ENCODE peak calls at places on chromosomes 11 and 22, in five cellular contexts. One of them, this sample, is unnamed.
A peak's percentile ranks its signal among the peaks of the same experiment; 100 is the strongest.

GRCh38 chr11:28089378-28089777 is 18.6 kb downstream of the KIF18A start:
- DNase-seq in mesendoderm: no peak
- DNase-seq in fibroblast of pulmonary artery: peak; percentile 35
- DNase-seq in naive thymus-derived CD4-positive, alpha-beta T cell: no peak
- DNase-seq in pancreas: no peak
- DNase-seq in this sample: no peak

GRCh38 chr22:46376908-46377565 is 41.5 kb downstream of the TRMU start:
- DNase-seq in mesendoderm: no peak
- DNase-seq in fibroblast of pulmonary artery: no peak
- DNase-seq in naive thymus-derived CD4-positive, alpha-beta T cell: no peak
- DNase-seq in pancreas: no peak
- DNase-seq in this sample: no peak

GRCh38 chr11:83284501-83285051 is 1.6 kb downstream of the CCDC90B start:
- DNase-seq in mesendoderm: no peak
- DNase-seq in fibroblast of pulmonary artery: no peak
- DNase-seq in naive thymus-derived CD4-positive, alpha-beta T cell: no peak
- DNase-seq in pancreas: no peak
- DNase-seq in this sample: no peak

GRCh38 chr22:37335819-37336199 is 53.5 kb downstream of the CYTH4 start:
- DNase-seq in mesendoderm: no peak
- DNase-seq in fibroblast of pulmonary artery: no peak
- DNase-seq in naive thymus-derived CD4-positive, alpha-beta T cell: no peak
- DNase-seq in pancreas: no peak
- DNase-seq in this sample: no peak

GRCh38 chr22:25956801-25957200 is 212.5 kb upstream of the SEZ6L start:
- DNase-seq in mesendoderm: no peak
- DNase-seq in fibroblast of pulmonary artery: no peak
- DNase-seq in naive thymus-derived CD4-positive, alpha-beta T cell: no peak
- DNase-seq in pancreas: no peak
- DNase-seq in this sample: no peak

GRCh38 chr11:3006505-3007260 is 14.6 kb upstream of the NAP1L4 start:
- DNase-seq in mesendoderm: peak; percentile 17
- DNase-seq in fibroblast of pulmonary artery: no peak
- DNase-seq in naive thymus-derived CD4-positive, alpha-beta T cell: no peak
- DNase-seq in pancreas: no peak
- DNase-seq in this sample: no peak

GRCh38 chr11:124600924-124601323 is 10.3 kb upstream of the PANX3 start:
- DNase-seq in mesendoderm: no peak
- DNase-seq in fibroblast of pulmonary artery: no peak
- DNase-seq in naive thymus-derived CD4-positive, alpha-beta T cell: no peak
- DNase-seq in pancreas: no peak
- DNase-seq in this sample: no peak

GRCh38 chr22:32674925-32675825 is 126.3 kb upstream of the TIMP3 start:
- DNase-seq in mesendoderm: no peak
- DNase-seq in fibroblast of pulmonary artery: no peak
- DNase-seq in naive thymus-derived CD4-positive, alpha-beta T cell: no peak
- DNase-seq in pancreas: no peak
- DNase-seq in this sample: no peak

GRCh38 chr11:30855383-30856006 is 269.3 kb upstream of the MPPED2 start:
- DNase-seq in mesendoderm: no peak
- DNase-seq in fibroblast of pulmonary artery: peak; percentile 31
- DNase-seq in naive thymus-derived CD4-positive, alpha-beta T cell: no peak
- DNase-seq in pancreas: no peak
- DNase-seq in this sample: no peak

GRCh38 chr11:57134284-57134683 is 47.5 kb upstream of the LRRC55 start:
- DNase-seq in mesendoderm: no peak
- DNase-seq in fibroblast of pulmonary artery: no peak
- DNase-seq in naive thymus-derived CD4-positive, alpha-beta T cell: no peak
- DNase-seq in pancreas: no peak
- DNase-seq in this sample: no peak

GRCh38 chr11:1830500-1831223 is 4.1 kb upstream of the SYT8 start:
- DNase-seq in mesendoderm: no peak
- DNase-seq in fibroblast of pulmonary artery: no peak
- DNase-seq in naive thymus-derived CD4-positive, alpha-beta T cell: no peak
- DNase-seq in pancreas: peak; percentile 88
- DNase-seq in this sample: no peak

GRCh38 chr11:117834838-117835443 is 10.4 kb upstream of the FXYD2 start:
- DNase-seq in mesendoderm: no peak
- DNase-seq in fibroblast of pulmonary artery: no peak
- DNase-seq in naive thymus-derived CD4-positive, alpha-beta T cell: no peak
- DNase-seq in pancreas: no peak
- DNase-seq in this sample: no peak

GRCh38 chr22:36860017-36860416 is 789 bp upstream of the NCF4 start:
- DNase-seq in mesendoderm: no peak
- DNase-seq in fibroblast of pulmonary artery: no peak
- DNase-seq in naive thymus-derived CD4-positive, alpha-beta T cell: no peak
- DNase-seq in pancreas: no peak
- DNase-seq in this sample: no peak

GRCh38 chr11:64864473-64865285 is 13.7 kb downstream of the EHD1 start:
- DNase-seq in mesendoderm: no peak
- DNase-seq in fibroblast of pulmonary artery: peak; percentile 87
- DNase-seq in naive thymus-derived CD4-positive, alpha-beta T cell: no peak
- DNase-seq in pancreas: no peak
- DNase-seq in this sample: peak; percentile 72

GRCh38 chr22:39745789-39746188 is 147.8 kb downstream of the ENTHD1 start:
- DNase-seq in mesendoderm: no peak
- DNase-seq in fibroblast of pulmonary artery: no peak
- DNase-seq in naive thymus-derived CD4-positive, alpha-beta T cell: no peak
- DNase-seq in pancreas: no peak
- DNase-seq in this sample: no peak

GRCh38 chr22:46614070-46614931 is 5.9 kb upstream of the GRAMD4 start:
- DNase-seq in mesendoderm: no peak
- DNase-seq in fibroblast of pulmonary artery: no peak
- DNase-seq in naive thymus-derived CD4-positive, alpha-beta T cell: peak; percentile 91
- DNase-seq in pancreas: no peak
- DNase-seq in this sample: no peak

GRCh38 chr11:58578136-58578634 is 678 bp upstream of the ZFP91 start:
- DNase-seq in mesendoderm: peak; percentile 99
- DNase-seq in fibroblast of pulmonary artery: peak; percentile 100
- DNase-seq in naive thymus-derived CD4-positive, alpha-beta T cell: peak; percentile 98
- DNase-seq in pancreas: peak; percentile 96
- DNase-seq in this sample: peak; percentile 97

GRCh38 chr11:62358273-62358672 is 21.0 kb downstream of the ASRGL1 start:
- DNase-seq in mesendoderm: no peak
- DNase-seq in fibroblast of pulmonary artery: no peak
- DNase-seq in naive thymus-derived CD4-positive, alpha-beta T cell: no peak
- DNase-seq in pancreas: no peak
- DNase-seq in this sample: no peak

GRCh38 chr11:121323208-121323607 is 30.6 kb downstream of the SC5D start:
- DNase-seq in mesendoderm: peak; percentile 51
- DNase-seq in fibroblast of pulmonary artery: no peak
- DNase-seq in naive thymus-derived CD4-positive, alpha-beta T cell: no peak
- DNase-seq in pancreas: no peak
- DNase-seq in this sample: no peak

GRCh38 chr22:23565288-23565941 is 14.7 kb downstream of the IGLL1 start:
- DNase-seq in mesendoderm: peak; percentile 84
- DNase-seq in fibroblast of pulmonary artery: peak; percentile 3
- DNase-seq in naive thymus-derived CD4-positive, alpha-beta T cell: peak; percentile 7
- DNase-seq in pancreas: no peak
- DNase-seq in this sample: no peak
- H3K4me3 ChIP-seq in mesendoderm: no peak overlapping the region
- H3K4me3 ChIP-seq in fibroblast of pulmonary artery: no peak overlapping the region
- H3K4me3 ChIP-seq in naive thymus-derived CD4-positive, alpha-beta T cell: peak overlapping the region; percentile 50
- H3K4me3 ChIP-seq in pancreas: peak overlapping the region; percentile 19
- H3K4me3 ChIP-seq in this sample: no peak overlapping the region

GRCh38 chr11:76785513-76785912 is 2.4 kb downstream of the TSKU start:
- DNase-seq in mesendoderm: peak; percentile 79
- DNase-seq in fibroblast of pulmonary artery: no peak
- DNase-seq in naive thymus-derived CD4-positive, alpha-beta T cell: no peak
- DNase-seq in pancreas: no peak
- DNase-seq in this sample: no peak
- H3K4me3 ChIP-seq in mesendoderm: peak overlapping the region; percentile 24
- H3K4me3 ChIP-seq in fibroblast of pulmonary artery: no peak overlapping the region
- H3K4me3 ChIP-seq in naive thymus-derived CD4-positive, alpha-beta T cell: no peak overlapping the region
- H3K4me3 ChIP-seq in pancreas: no peak overlapping the region
- H3K4me3 ChIP-seq in this sample: no peak overlapping the region

GRCh38 chr11:35330156-35330889 is 89.0 kb downstream of the SLC1A2 start:
- DNase-seq in mesendoderm: peak; percentile 54
- DNase-seq in fibroblast of pulmonary artery: no peak
- DNase-seq in naive thymus-derived CD4-positive, alpha-beta T cell: no peak
- DNase-seq in pancreas: no peak
- DNase-seq in this sample: no peak
- H3K4me3 ChIP-seq in mesendoderm: no peak overlapping the region
- H3K4me3 ChIP-seq in fibroblast of pulmonary artery: no peak overlapping the region
- H3K4me3 ChIP-seq in naive thymus-derived CD4-positive, alpha-beta T cell: no peak overlapping the region
- H3K4me3 ChIP-seq in pancreas: no peak overlapping the region
- H3K4me3 ChIP-seq in this sample: no peak overlapping the region

DNA sequence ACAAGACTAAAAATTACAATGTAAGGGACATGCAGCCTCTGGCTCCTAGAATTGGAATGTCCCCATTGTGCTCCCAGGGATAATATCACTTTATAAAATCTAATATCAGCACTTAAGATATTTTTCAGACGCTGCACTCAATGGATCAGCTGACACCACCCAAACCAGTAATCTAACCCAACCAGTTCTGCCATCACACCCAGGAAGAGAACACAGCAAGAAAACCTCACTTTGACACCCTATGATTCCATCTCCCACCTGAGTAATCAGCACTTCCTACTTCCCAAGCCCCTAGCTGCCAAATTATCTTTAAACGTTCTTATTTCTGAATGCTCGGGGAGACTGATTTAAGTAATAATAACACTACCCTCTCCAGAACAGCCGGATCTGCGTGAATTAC is 2.6 kb downstream of the CASP4 start:
- DNase-seq in mesendoderm: no peak
- DNase-seq in fibroblast of pulmonary artery: no peak
- DNase-seq in naive thymus-derived CD4-positive, alpha-beta T cell: no peak
- DNase-seq in pancreas: no peak
- DNase-seq in this sample: no peak
- H3K4me3 ChIP-seq in mesendoderm: no peak overlapping the region
- H3K4me3 ChIP-seq in fibroblast of pulmonary artery: no peak overlapping the region
- H3K4me3 ChIP-seq in naive thymus-derived CD4-positive, alpha-beta T cell: peak overlapping the region; percentile 21
- H3K4me3 ChIP-seq in pancreas: no peak overlapping the region
- H3K4me3 ChIP-seq in this sample: no peak overlapping the region

GRCh38 chr11:33449798-33450197 is 192.6 kb downstream of the HIPK3 start:
- DNase-seq in mesendoderm: no peak
- DNase-seq in fibroblast of pulmonary artery: peak; percentile 12
- DNase-seq in naive thymus-derived CD4-positive, alpha-beta T cell: no peak
- DNase-seq in pancreas: no peak
- DNase-seq in this sample: peak; percentile 37
- H3K4me3 ChIP-seq in mesendoderm: no peak overlapping the region
- H3K4me3 ChIP-seq in fibroblast of pulmonary artery: no peak overlapping the region
- H3K4me3 ChIP-seq in naive thymus-derived CD4-positive, alpha-beta T cell: no peak overlapping the region
- H3K4me3 ChIP-seq in pancreas: no peak overlapping the region
- H3K4me3 ChIP-seq in this sample: no peak overlapping the region

GRCh38 chr11:46826310-46827044 is 19.6 kb downstream of the CKAP5 start:
- DNase-seq in mesendoderm: peak; percentile 91
- DNase-seq in fibroblast of pulmonary artery: peak; percentile 79
- DNase-seq in naive thymus-derived CD4-positive, alpha-beta T cell: peak; percentile 66
- DNase-seq in pancreas: peak; percentile 79
- DNase-seq in this sample: peak; percentile 68
- H3K4me3 ChIP-seq in mesendoderm: peak overlapping the region; percentile 36
- H3K4me3 ChIP-seq in fibroblast of pulmonary artery: peak overlapping the region; percentile 77
- H3K4me3 ChIP-seq in naive thymus-derived CD4-positive, alpha-beta T cell: peak overlapping the region; percentile 45
- H3K4me3 ChIP-seq in pancreas: peak overlapping the region; percentile 34
- H3K4me3 ChIP-seq in this sample: peak overlapping the region; percentile 72

DNA sequence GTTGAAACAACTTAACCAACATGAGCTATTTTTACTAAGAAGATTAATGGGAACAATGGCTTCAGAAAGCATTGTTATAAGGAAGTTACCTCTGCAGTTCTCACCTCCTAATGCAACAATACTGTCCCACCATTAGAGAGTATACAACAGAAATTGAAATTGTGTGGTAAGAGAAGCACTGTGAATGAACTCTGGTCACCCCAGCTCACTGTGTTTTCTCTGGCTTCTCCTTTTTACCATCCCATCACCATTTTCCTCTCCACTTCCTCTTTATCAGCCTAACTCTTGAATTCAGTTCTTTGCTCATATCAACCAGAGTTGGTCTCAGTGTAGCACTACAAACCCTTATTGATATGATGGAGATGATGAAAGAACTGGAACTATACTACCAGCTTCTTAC is 138.0 kb upstream of the POU2AF2 start:
- DNase-seq in mesendoderm: no peak
- DNase-seq in fibroblast of pulmonary artery: no peak
- DNase-seq in naive thymus-derived CD4-positive, alpha-beta T cell: no peak
- DNase-seq in pancreas: no peak
- DNase-seq in this sample: no peak
- H3K4me3 ChIP-seq in mesendoderm: no peak overlapping the region
- H3K4me3 ChIP-seq in fibroblast of pulmonary artery: no peak overlapping the region
- H3K4me3 ChIP-seq in naive thymus-derived CD4-positive, alpha-beta T cell: no peak overlapping the region
- H3K4me3 ChIP-seq in pancreas: no peak overlapping the region
- H3K4me3 ChIP-seq in this sample: no peak overlapping the region

GRCh38 chr11:35588627-35589026 is 29.6 kb upstream of the FJX1 start:
- DNase-seq in mesendoderm: no peak
- DNase-seq in fibroblast of pulmonary artery: peak; percentile 70
- DNase-seq in naive thymus-derived CD4-positive, alpha-beta T cell: no peak
- DNase-seq in pancreas: no peak
- DNase-seq in this sample: peak; percentile 59
- H3K4me3 ChIP-seq in mesendoderm: no peak overlapping the region
- H3K4me3 ChIP-seq in fibroblast of pulmonary artery: no peak overlapping the region
- H3K4me3 ChIP-seq in naive thymus-derived CD4-positive, alpha-beta T cell: no peak overlapping the region
- H3K4me3 ChIP-seq in pancreas: no peak overlapping the region
- H3K4me3 ChIP-seq in this sample: no peak overlapping the region